ENCODE peak calls at places on chromosomes 5 and 9, in five cellular contexts. Z, I, T, S and K are unnamed samples.

GRCh38 chr5:139652788-139653241 is 4.7 kb downstream of the CXXC5 start:
- DNase-seq in Z (no peak), I (no peak), T (no peak), S (no peak), K (peak)

GRCh38 chr9:133113163-133113927 is 7.7 kb downstream of the RALGDS start:
- DNase-seq in Z (no peak), I (no peak), T (no peak), S (no peak), K (no peak)

GRCh38 chr9:100472268-100472667 is 681 bp upstream of the TMEFF1 start:
- DNase-seq in Z (no peak), I (no peak), T (no peak), S (no peak), K (no peak)

GRCh38 chr5:150441813-150442698 is 7.5 kb downstream of the RPS14 start:
- DNase-seq in Z (no peak), I (no peak), T (no peak), S (no peak), K (no peak)

GRCh38 chr5:169098331-169099121 is 202.4 kb downstream of the SLIT3 start:
- DNase-seq in Z (no peak), I (no peak), T (no peak), S (no peak), K (no peak)

GRCh38 chr9:6055213-6055612 is 39.8 kb upstream of the RANBP6 start:
- DNase-seq in Z (peak), I (no peak), T (peak), S (no peak), K (peak)

GRCh38 chr5:131521252-131521651 is 113.8 kb downstream of the RAPGEF6 start:
- DNase-seq in Z (no peak), I (no peak), T (no peak), S (no peak), K (no peak)

GRCh38 chr9:120531683-120532300 is 48.2 kb downstream of the CDK5RAP2 start:
- DNase-seq in Z (peak), I (no peak), T (no peak), S (no peak), K (no peak)

GRCh38 chr9:22241611-22242010 is 205.0 kb upstream of the DMRTA1 start:
- DNase-seq in Z (no peak), I (no peak), T (no peak), S (no peak), K (no peak)

GRCh38 chr5:143023447-143024096 is 253.4 kb downstream of the ARHGAP26 start:
- DNase-seq in Z (no peak), I (no peak), T (peak), S (no peak), K (no peak)

GRCh38 chr9:20701058-20701457 is 17.0 kb downstream of the FOCAD start:
- DNase-seq in Z (no peak), I (no peak), T (no peak), S (no peak), K (no peak)

GRCh38 chr9:135228983-135229625 is 141.6 kb downstream of the OLFM1 start:
- DNase-seq in Z (no peak), I (no peak), T (no peak), S (no peak), K (no peak)

GRCh38 chr9:101727621-101728524 is 10.6 kb downstream of the GRIN3A start:
- DNase-seq in Z (peak), I (no peak), T (no peak), S (no peak), K (no peak)